ENCODE peak calls at places on chromosomes 3 and 15, in seven cellular contexts. One of them, this sample, is unnamed.

GRCh38 chr3:10892622-10893021 is 76.6 kb downstream of the SLC6A11 start:
- DNase-seq in astrocyte: no peak
- DNase-seq in activated naive CD8-positive, alpha-beta T cell treated with anti-CD3 and anti-CD28 coated beads, Interleukin-2, amount 50 U/mL, for 24 hours: no peak
- DNase-seq in ELR: no peak
- DNase-seq in KBM-7: no peak
- DNase-seq in activated CD4-positive, alpha-beta T cell treated with anti-CD3 and anti-CD28 coated beads, Interleukin-2, amount 50 U/mL, for 48 hours: no peak
- DNase-seq in activated T-helper 1 cell treated with Interleukin-2 at 50 U/mL for 16 hours: no peak
- DNase-seq in this sample: no peak

GRCh38 chr3:177942911-177943310 is 593.3 kb upstream of the KCNMB2 start:
- DNase-seq in astrocyte: no peak
- DNase-seq in activated naive CD8-positive, alpha-beta T cell treated with anti-CD3 and anti-CD28 coated beads, Interleukin-2, amount 50 U/mL, for 24 hours: no peak
- DNase-seq in ELR: no peak
- DNase-seq in KBM-7: no peak
- DNase-seq in activated CD4-positive, alpha-beta T cell treated with anti-CD3 and anti-CD28 coated beads, Interleukin-2, amount 50 U/mL, for 48 hours: no peak
- DNase-seq in activated T-helper 1 cell treated with Interleukin-2 at 50 U/mL for 16 hours: no peak
- DNase-seq in this sample: no peak

GRCh38 chr3:196992461-196993065 is 23.9 kb upstream of the PIGZ start:
- DNase-seq in astrocyte: no peak
- DNase-seq in activated naive CD8-positive, alpha-beta T cell treated with anti-CD3 and anti-CD28 coated beads, Interleukin-2, amount 50 U/mL, for 24 hours: no peak
- DNase-seq in ELR: no peak
- DNase-seq in KBM-7: no peak
- DNase-seq in activated CD4-positive, alpha-beta T cell treated with anti-CD3 and anti-CD28 coated beads, Interleukin-2, amount 50 U/mL, for 48 hours: no peak
- DNase-seq in activated T-helper 1 cell treated with Interleukin-2 at 50 U/mL for 16 hours: no peak
- DNase-seq in this sample: no peak

GRCh38 chr15:64246364-64247189 is 83.8 kb upstream of the PPIB start:
- DNase-seq in astrocyte: peak
- DNase-seq in activated naive CD8-positive, alpha-beta T cell treated with anti-CD3 and anti-CD28 coated beads, Interleukin-2, amount 50 U/mL, for 24 hours: peak
- DNase-seq in ELR: peak
- DNase-seq in KBM-7: peak
- DNase-seq in activated CD4-positive, alpha-beta T cell treated with anti-CD3 and anti-CD28 coated beads, Interleukin-2, amount 50 U/mL, for 48 hours: peak
- DNase-seq in activated T-helper 1 cell treated with Interleukin-2 at 50 U/mL for 16 hours: no peak
- DNase-seq in this sample: no peak

GRCh38 chr15:79090487-79091203 is at the start of gene RASGRF1:
- DNase-seq in astrocyte: no peak
- DNase-seq in activated naive CD8-positive, alpha-beta T cell treated with anti-CD3 and anti-CD28 coated beads, Interleukin-2, amount 50 U/mL, for 24 hours: no peak
- DNase-seq in ELR: peak
- DNase-seq in KBM-7: peak
- DNase-seq in activated CD4-positive, alpha-beta T cell treated with anti-CD3 and anti-CD28 coated beads, Interleukin-2, amount 50 U/mL, for 48 hours: no peak
- DNase-seq in activated T-helper 1 cell treated with Interleukin-2 at 50 U/mL for 16 hours: no peak
- DNase-seq in this sample: no peak

GRCh38 chr15:52658955-52659354 is 20.2 kb downstream of the ATOSA start:
- DNase-seq in astrocyte: no peak
- DNase-seq in activated naive CD8-positive, alpha-beta T cell treated with anti-CD3 and anti-CD28 coated beads, Interleukin-2, amount 50 U/mL, for 24 hours: no peak
- DNase-seq in ELR: no peak
- DNase-seq in KBM-7: no peak
- DNase-seq in activated CD4-positive, alpha-beta T cell treated with anti-CD3 and anti-CD28 coated beads, Interleukin-2, amount 50 U/mL, for 48 hours: peak
- DNase-seq in activated T-helper 1 cell treated with Interleukin-2 at 50 U/mL for 16 hours: no peak
- DNase-seq in this sample: no peak

GRCh38 chr3:135050536-135050935 is 255.5 kb downstream of the EPHB1 start:
- DNase-seq in astrocyte: no peak
- DNase-seq in activated naive CD8-positive, alpha-beta T cell treated with anti-CD3 and anti-CD28 coated beads, Interleukin-2, amount 50 U/mL, for 24 hours: no peak
- DNase-seq in ELR: no peak
- DNase-seq in KBM-7: no peak
- DNase-seq in activated CD4-positive, alpha-beta T cell treated with anti-CD3 and anti-CD28 coated beads, Interleukin-2, amount 50 U/mL, for 48 hours: no peak
- DNase-seq in activated T-helper 1 cell treated with Interleukin-2 at 50 U/mL for 16 hours: no peak
- DNase-seq in this sample: no peak

GRCh38 chr15:42919308-42919707 is 1.3 kb downstream of the TTBK2 start:
- DNase-seq in astrocyte: no peak
- DNase-seq in activated naive CD8-positive, alpha-beta T cell treated with anti-CD3 and anti-CD28 coated beads, Interleukin-2, amount 50 U/mL, for 24 hours: no peak
- DNase-seq in ELR: peak
- DNase-seq in KBM-7: peak
- DNase-seq in activated CD4-positive, alpha-beta T cell treated with anti-CD3 and anti-CD28 coated beads, Interleukin-2, amount 50 U/mL, for 48 hours: no peak
- DNase-seq in activated T-helper 1 cell treated with Interleukin-2 at 50 U/mL for 16 hours: no peak
- DNase-seq in this sample: no peak

GRCh38 chr3:119589087-119589773 is 8.5 kb upstream of the PLA1A start:
- DNase-seq in astrocyte: no peak
- DNase-seq in activated naive CD8-positive, alpha-beta T cell treated with anti-CD3 and anti-CD28 coated beads, Interleukin-2, amount 50 U/mL, for 24 hours: no peak
- DNase-seq in ELR: no peak
- DNase-seq in KBM-7: no peak
- DNase-seq in activated CD4-positive, alpha-beta T cell treated with anti-CD3 and anti-CD28 coated beads, Interleukin-2, amount 50 U/mL, for 48 hours: no peak
- DNase-seq in activated T-helper 1 cell treated with Interleukin-2 at 50 U/mL for 16 hours: no peak
- DNase-seq in this sample: no peak